ENCODE peak calls at places on chromosomes 1 and 21, in seven cellular contexts. T is pons; A is WTC11; M is activated CD4-positive, alpha-beta T cell treated with anti-CD3 and anti-CD28 coated beads, Interleukin-2, amount 50 U/mL, for 24 hours; V is mesendoderm; G is left kidney; F is stimulated activated CD4-positive, alpha-beta T cell treated with anti-CD3 and anti-CD28 coated beads, Interleukin-15, amount 100 ng/mL, for 1 hour. H is an unnamed sample.
A peak's percentile ranks its signal among the peaks of the same experiment; 100 is the strongest.

GRCh38 chr1:61746768-61747167 is 4.5 kb downstream of the PATJ start:
- DNase-seq in V (no peak), A (no peak), G (peak; percentile 34), T (peak; percentile 22), F (no peak), M (no peak), H (no peak)

GRCh38 chr1:18239671-18240070 is 132.1 kb downstream of the IGSF21 start:
- DNase-seq in T (no peak), A (no peak), F (no peak), M (no peak), V (no peak), G (no peak), H (no peak)

GRCh38 chr1:29202584-29203340 is 21.1 kb upstream of the SRSF4 start:
- DNase-seq in V (peak; percentile 99), T (peak; percentile 96), M (peak; percentile 91), G (peak; percentile 96), F (peak; percentile 77), A (peak; percentile 99), H (peak; percentile 94)

GRCh38 chr1:76281306-76281705 is 206.8 kb downstream of the ST6GALNAC3 start:
- DNase-seq in T (peak; percentile 46), M (no peak), F (no peak), G (no peak), V (no peak), A (no peak), H (no peak)

GRCh38 chr1:152533327-152533938 is 19.2 kb downstream of the CRCT1 start:
- DNase-seq in T (peak; percentile 39), F (no peak), G (peak; percentile 66), V (peak; percentile 57), M (peak; percentile 8), A (peak; percentile 22), H (no peak)

GRCh38 chr1:5983361-5984103 is 8.7 kb downstream of the NPHP4 start:
- DNase-seq in T (no peak), F (no peak), G (no peak), A (no peak), V (no peak), M (no peak), H (no peak)

GRCh38 chr1:247373721-247374141 is 42.1 kb upstream of the ZNF496 start:
- DNase-seq in A (peak; percentile 83), F (peak; percentile 24), M (peak; percentile 42), G (peak; percentile 82), V (peak; percentile 91), T (no peak), H (peak; percentile 25)

GRCh38 chr1:163240705-163241104 is 38.0 kb upstream of the RGS5 start:
- DNase-seq in M (no peak), A (no peak), T (no peak), G (no peak), V (no peak), F (no peak), H (no peak)

GRCh38 chr1:201448981-201449380 is 20.0 kb downstream of the PHLDA3 start:
- DNase-seq in F (no peak), G (peak; percentile 54), T (peak; percentile 94), M (no peak), A (no peak), V (peak; percentile 42), H (peak; percentile 83)

GRCh38 chr1:221712198-221712684 is 29.6 kb downstream of the DUSP10 start:
- DNase-seq in G (no peak), A (no peak), M (peak; percentile 41), F (no peak), V (no peak), T (peak; percentile 81), H (no peak)

GRCh38 chr1:44417351-44418021 is 12.4 kb downstream of the RNF220 start:
- DNase-seq in V (peak; percentile 92), T (no peak), F (no peak), M (no peak), G (peak; percentile 94), A (peak; percentile 93), H (peak; percentile 83)

GRCh38 chr1:30612666-30613065 is 110.7 kb downstream of the MATN1 start:
- DNase-seq in V (no peak), F (no peak), A (no peak), T (peak; percentile 7), M (no peak), G (no peak), H (no peak)

GRCh38 chr1:177228721-177229088 is 57.9 kb downstream of the BRINP2 start:
- DNase-seq in A (no peak), V (no peak), M (no peak), T (no peak), G (no peak), F (no peak), H (no peak)

GRCh38 chr1:185159966-185160365 is 3.0 kb downstream of the SWT1 start:
- DNase-seq in A (no peak), G (no peak), T (no peak), V (no peak), M (no peak), F (no peak), H (no peak)

GRCh38 chr1:20359451-20360330 is 69.0 kb downstream of the VWA5B1 start:
- DNase-seq in A (no peak), F (no peak), G (no peak), V (no peak), M (peak; percentile 74), T (no peak), H (no peak)

GRCh38 chr1:41341365-41341683 is 19.9 kb upstream of the FOXO6 start:
- DNase-seq in M (no peak), T (no peak), F (no peak), V (peak; percentile 59), A (no peak), G (no peak), H (no peak)

GRCh38 chr1:65265296-65266271 is 43.8 kb upstream of the DNAJC6 start:
- DNase-seq in V (peak; percentile 86), T (no peak), M (no peak), F (no peak), A (peak; percentile 80), G (peak; percentile 81), H (peak; percentile 72)

GRCh38 chr1:192080671-192081070 is 77.6 kb upstream of the RGS18 start:
- DNase-seq in A (no peak), M (no peak), F (no peak), V (no peak), G (no peak), T (no peak), H (peak; percentile 6)

GRCh38 chr1:243489681-243490080 is 233.8 kb downstream of the SDCCAG8 start:
- DNase-seq in F (no peak), M (no peak), T (no peak), G (no peak), V (no peak), A (no peak), H (no peak)

GRCh38 chr21:46038871-46039397 is 57.4 kb downstream of the COL6A1 start:
- DNase-seq in M (no peak), T (no peak), F (no peak), A (no peak), G (peak; percentile 60), V (no peak), H (no peak)

GRCh38 chr1:2187619-2188018 is 7.0 kb downstream of the FAAP20 start:
- DNase-seq in T (no peak), M (no peak), V (no peak), A (no peak), G (no peak), F (no peak), H (no peak)

GRCh38 chr1:109986054-109986444 is 1.5 kb downstream of the AHCYL1 start:
- DNase-seq in M (no peak), F (no peak), V (no peak), G (no peak), T (no peak), A (no peak), H (no peak)

GRCh38 chr1:174967845-174968705 is 31.7 kb upstream of the CACYBP start:
- DNase-seq in G (no peak), V (no peak), T (peak; percentile 50), F (no peak), M (no peak), A (no peak), H (no peak)

GRCh38 chr1:31502926-31503511 is 73.3 kb upstream of the TINAGL1 start:
- DNase-seq in V (peak; percentile 89), M (no peak), A (peak; percentile 65), T (no peak), F (no peak), G (no peak), H (no peak)

GRCh38 chr1:101314244-101314643 is 77.4 kb downstream of the S1PR1 start:
- DNase-seq in F (no peak), G (no peak), T (no peak), A (no peak), M (no peak), V (peak; percentile 9), H (no peak)

GRCh38 chr1:182809414-182809957 is 19.9 kb downstream of the NPL start:
- DNase-seq in A (no peak), G (no peak), F (no peak), V (no peak), M (no peak), T (no peak), H (no peak)

GRCh38 chr1:243433737-243434370 is 178.0 kb downstream of the SDCCAG8 start:
- DNase-seq in V (no peak), T (no peak), G (no peak), F (no peak), M (no peak), A (no peak), H (no peak)

GRCh38 chr1:216851073-216851472 is 127.8 kb upstream of the ESRRG start:
- DNase-seq in G (no peak), V (no peak), F (no peak), M (no peak), T (no peak), A (no peak), H (no peak)

GRCh38 chr1:187433598-187433997 is 604.8 kb downstream of the PLA2G4A start:
- DNase-seq in A (no peak), M (no peak), T (no peak), F (no peak), G (no peak), V (no peak), H (no peak)

GRCh38 chr1:201268604-201269151 is 14.6 kb upstream of the PKP1 start:
- DNase-seq in T (no peak), A (no peak), V (no peak), M (no peak), F (no peak), G (peak; percentile 72), H (no peak)

GRCh38 chr1:153882296-153882912 is 40.4 kb downstream of the GATAD2B start:
- DNase-seq in T (no peak), M (no peak), A (no peak), F (no peak), G (no peak), V (no peak), H (no peak)

GRCh38 chr21:33201945-33202344 is 27.8 kb upstream of the IFNAR2 start:
- DNase-seq in M (no peak), F (no peak), G (no peak), A (no peak), V (no peak), T (no peak), H (no peak)

GRCh38 chr1:44681905-44682900 is 7.7 kb downstream of the ARMH1 start:
- DNase-seq in A (peak; percentile 28), F (no peak), M (no peak), T (no peak), V (no peak), G (no peak), H (no peak)

GRCh38 chr1:219757890-219758289 is 145.0 kb upstream of the ZC3H11B start:
- DNase-seq in V (no peak), T (no peak), M (no peak), F (no peak), G (peak; percentile 44), A (no peak), H (no peak)

GRCh38 chr1:6278263-6278662 is 17.4 kb upstream of the GPR153 start:
- DNase-seq in G (no peak), V (no peak), A (no peak), M (no peak), F (no peak), T (no peak), H (no peak)